ENCODE peak calls at places on chromosomes 13 and 19, in ten cellular contexts. N is fibroblast of the aortic adventitia; W is effector memory CD4-positive, alpha-beta T cell; Y is astrocyte of the spinal cord; G is OCI-LY7; M is tibial nerve; P is A549; F is pancreas; V is AG10803; L is adrenal gland. Z is an unnamed sample.

GRCh38 chr19:57068921-57069697 is 50.7 kb upstream of the USP29 start:
- DNase-seq in L (peak), G (no peak), M (no peak), P (no peak), V (no peak), N (no peak), F (no peak), Y (no peak), W (no peak), Z (no peak)

GRCh38 chr13:75326173-75327131 is 155.5 kb downstream of the TBC1D4 start:
- DNase-seq in P (no peak), W (peak), M (no peak), F (no peak), N (peak), Y (peak), G (no peak), V (peak), L (no peak), Z (peak)

GRCh38 chr13:63864171-63864902 is 2448.7 kb upstream of the PCDH20 start:
- DNase-seq in M (no peak), W (no peak), N (peak), Y (peak), P (no peak), G (no peak), L (no peak), V (no peak), F (no peak), Z (no peak)

GRCh38 chr19:40467007-40467565 is 285 bp downstream of the SPTBN4 start:
- DNase-seq in M (no peak), W (no peak), F (peak), L (no peak), G (no peak), N (no peak), P (no peak), V (no peak), Y (no peak), Z (peak)

GRCh38 chr19:31538879-31539278 is 189.6 kb upstream of the TSHZ3 start:
- DNase-seq in V (no peak), W (no peak), N (no peak), P (no peak), Y (no peak), L (no peak), G (no peak), M (no peak), F (no peak), Z (no peak)

GRCh38 chr19:45887311-45887710 is 1.4 kb upstream of the IRF2BP1 start:
- DNase-seq in V (no peak), F (no peak), L (no peak), N (peak), Y (no peak), M (no peak), W (no peak), P (no peak), G (no peak), Z (no peak)

GRCh38 chr19:55368106-55368505 is 2.2 kb downstream of the IL11 start:
- DNase-seq in P (no peak), W (no peak), Y (no peak), N (no peak), L (no peak), M (no peak), F (no peak), G (no peak), V (no peak), Z (no peak)

GRCh38 chr13:50934735-50935419 is 25.3 kb downstream of the RNASEH2B start:
- DNase-seq in P (no peak), G (no peak), M (no peak), W (no peak), F (no peak), N (no peak), L (no peak), V (no peak), Y (no peak), Z (no peak)

GRCh38 chr19:33639034-33639681 is 17.4 kb downstream of the CHST8 start:
- DNase-seq in G (no peak), M (no peak), P (no peak), F (peak), Y (no peak), V (no peak), W (no peak), N (no peak), L (no peak), Z (no peak)

GRCh38 chr19:17625980-17626379 is 62.2 kb downstream of the UNC13A start:
- DNase-seq in N (no peak), M (no peak), L (no peak), W (no peak), F (no peak), V (no peak), P (no peak), G (no peak), Y (no peak), Z (no peak)

GRCh38 chr19:5857203-5858081 is 6.2 kb upstream of the FUT3 start:
- DNase-seq in F (no peak), G (no peak), V (no peak), Y (no peak), N (no peak), L (no peak), P (no peak), W (no peak), M (no peak), Z (no peak)

GRCh38 chr19:2631213-2631821 is 71.2 kb downstream of the GNG7 start:
- DNase-seq in G (peak), P (no peak), N (peak), V (peak), F (no peak), L (peak), Y (peak), M (no peak), W (no peak), Z (peak)

GRCh38 chr19:13972368-13973155 is 20.3 kb downstream of the DCAF15 start:
- DNase-seq in Y (no peak), N (no peak), V (no peak), P (no peak), F (no peak), G (no peak), L (no peak), M (no peak), W (no peak), Z (no peak)

GRCh38 chr19:13968999-13969398 is 16.7 kb downstream of the DCAF15 start:
- DNase-seq in L (no peak), F (no peak), P (no peak), W (no peak), M (no peak), G (no peak), Y (no peak), N (no peak), V (no peak), Z (no peak)

GRCh38 chr19:13968383-13968935 is 16.1 kb downstream of the DCAF15 start:
- DNase-seq in W (no peak), V (no peak), M (no peak), Y (no peak), F (no peak), P (no peak), N (no peak), G (no peak), L (no peak), Z (no peak)

GRCh38 chr19:13966684-13967128 is 14.4 kb downstream of the DCAF15 start:
- DNase-seq in V (no peak), F (no peak), N (no peak), P (no peak), Y (no peak), M (no peak), W (no peak), G (no peak), L (no peak), Z (no peak)

DNA sequence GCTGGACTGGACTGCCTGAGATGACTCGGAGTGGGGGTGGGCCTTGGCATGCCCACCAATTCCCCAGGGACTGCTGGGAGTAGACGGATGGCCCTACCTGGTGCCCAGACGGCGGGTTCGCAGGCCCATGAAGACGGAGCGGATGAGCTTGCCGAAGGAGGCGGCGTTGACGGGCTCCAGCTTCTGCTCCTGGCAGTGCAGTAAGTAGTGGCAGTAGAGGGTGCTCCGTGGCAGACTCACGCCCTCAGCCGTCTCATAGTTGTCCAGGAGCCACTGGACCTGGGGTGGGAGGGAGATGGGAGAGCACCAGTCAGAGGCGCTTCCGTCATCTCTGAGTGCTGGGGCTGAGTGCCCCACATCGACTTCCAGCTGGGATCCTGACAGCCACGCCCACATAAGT is 17.6 kb downstream of the DCAF15 start:
- DNase-seq in G (no peak), M (no peak), F (no peak), L (no peak), V (no peak), W (no peak), Y (no peak), P (no peak), N (no peak), Z (no peak)
- H3K4me3 ChIP-seq in G (no peak), M (no peak), F (no peak), L (no peak), V (no peak), W (no peak), Y (no peak), P (no peak), N (no peak), Z (no peak)

GRCh38 chr19:10516064-10516385 is 1.2 kb downstream of the S1PR5 start:
- DNase-seq in W (no peak), M (no peak), Y (no peak), P (no peak), N (no peak), L (no peak), F (no peak), V (no peak), G (no peak), Z (no peak)
- H3K4me3 ChIP-seq in W (no peak), M (no peak), Y (no peak), P (no peak), N (no peak), L (no peak), F (no peak), V (no peak), G (no peak), Z (no peak)

DNA sequence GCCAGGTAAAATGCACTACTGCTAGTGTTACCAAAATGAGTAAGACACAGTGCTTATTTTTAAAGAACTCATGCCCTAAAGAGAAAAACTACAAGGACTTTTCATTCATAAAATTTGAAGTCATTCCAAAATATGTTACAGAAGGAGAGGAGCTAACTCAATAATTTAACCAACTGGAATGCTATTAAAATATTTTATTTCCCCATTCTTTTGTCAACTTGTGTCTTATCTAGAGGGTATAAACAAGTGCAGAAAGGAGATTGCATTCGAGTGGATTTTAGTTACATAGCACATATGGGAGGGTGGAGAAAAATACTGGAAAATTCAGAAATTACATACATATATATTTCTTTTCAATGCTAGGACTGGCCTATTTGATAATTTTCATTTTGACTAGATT is 131.0 kb upstream of the IRS2 start:
- DNase-seq in V (no peak), G (no peak), W (no peak), M (no peak), P (no peak), Y (no peak), F (no peak), N (no peak), L (no peak), Z (no peak)
- H3K4me3 ChIP-seq in V (no peak), G (no peak), W (no peak), M (no peak), P (no peak), Y (no peak), F (no peak), N (no peak), L (no peak), Z (no peak)

DNA sequence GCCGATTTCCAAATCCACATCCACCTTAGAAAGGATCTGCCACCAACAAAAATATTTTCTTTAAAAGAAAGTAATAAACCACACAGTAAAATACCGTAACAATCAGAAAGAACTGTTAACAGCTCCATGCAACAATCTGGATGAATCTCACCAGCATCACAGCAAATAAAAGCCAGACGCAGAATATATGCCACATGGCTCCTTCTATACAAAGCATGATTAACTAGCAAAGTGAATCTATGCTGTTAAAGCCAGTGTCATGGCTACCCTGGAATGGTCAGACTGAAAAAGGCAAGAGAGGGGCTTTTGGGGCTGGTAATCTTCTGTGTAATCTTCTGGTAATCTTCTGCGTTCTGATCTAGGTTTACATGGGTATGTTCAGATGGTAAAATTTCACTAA is 81.3 kb downstream of the SACS start:
- DNase-seq in M (no peak), P (no peak), V (no peak), N (no peak), G (no peak), Y (no peak), L (no peak), F (no peak), W (no peak), Z (no peak)
- H3K4me3 ChIP-seq in M (no peak), P (no peak), V (no peak), N (no peak), G (no peak), Y (no peak), L (no peak), F (no peak), W (no peak), Z (no peak)

DNA sequence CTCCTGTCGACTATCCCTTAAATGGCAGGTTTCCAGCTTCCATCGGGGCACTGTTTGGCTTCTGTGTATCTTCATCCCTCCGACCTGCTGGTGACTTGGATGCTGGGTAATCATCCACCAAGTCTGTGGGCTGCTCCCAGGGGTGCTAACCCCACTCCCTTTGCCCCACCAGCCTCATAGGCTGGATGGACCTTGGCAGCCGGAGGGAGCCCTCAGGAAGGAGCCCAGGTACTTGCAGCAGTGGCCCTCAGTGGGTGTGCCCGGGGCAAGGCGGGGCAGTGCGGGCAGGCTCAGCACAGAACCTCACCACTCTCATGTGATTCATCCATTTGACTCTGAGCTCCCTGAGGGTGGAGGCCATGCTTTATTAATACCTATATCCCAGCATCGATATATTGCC is 27.4 kb upstream of the TUBGCP3 start:
- DNase-seq in Y (no peak), N (no peak), L (no peak), G (no peak), V (no peak), M (no peak), F (no peak), P (no peak), W (no peak), Z (no peak)
- H3K4me3 ChIP-seq in Y (no peak), N (no peak), L (no peak), G (no peak), V (no peak), M (no peak), F (no peak), P (no peak), W (no peak), Z (no peak)

Z was measured in GM06990.